ENCODE peak calls at places on chromosomes 4 and X, in six cellular contexts. C, P, J, Y, A and R are unnamed samples. For H3K4me1 and H3K9me3, the result is how much of the 10 kb centered on the place peaks cover.

GRCh38 chrX:39969099-39969825 is 128.5 kb downstream of the BCOR start:
- DNase-seq in A (no peak), Y (no peak), C (no peak), P (no peak), J (no peak), R (no peak)

GRCh38 chrX:51461053-51462050 is 35.0 kb downstream of the NUDT11 start:
- DNase-seq in A (peak), P (peak), Y (no peak), J (no peak), C (no peak), R (no peak)

GRCh38 chr4:81455895-81456294 is 15.8 kb downstream of the RASGEF1B start:
- DNase-seq in A (no peak), P (no peak), J (no peak), C (no peak), Y (no peak), R (no peak)

GRCh38 chr4:173270312-173271027 is 63.7 kb downstream of the HMGB2 start:
- DNase-seq in P (no peak), J (no peak), A (no peak), Y (no peak), C (no peak), R (no peak)

GRCh38 chrX:73561791-73562190 is 1.2 kb upstream of the CHIC1 start:
- DNase-seq in C (no peak), J (no peak), Y (no peak), P (no peak), A (no peak), R (no peak)

GRCh38 chrX:39813631-39814246 is 284.0 kb downstream of the BCOR start:
- DNase-seq in P (no peak), Y (peak), C (peak), A (no peak), J (peak), R (peak)

GRCh38 chr4:113411496-113411938 is 350.0 kb downstream of the CAMK2D start:
- DNase-seq in C (no peak), Y (no peak), P (no peak), A (no peak), J (peak), R (no peak)

GRCh38 chr4:126405369-126405982 is 1090.7 kb downstream of the FAT4 start:
- DNase-seq in J (no peak), A (no peak), P (no peak), C (no peak), Y (no peak), R (no peak)

GRCh38 chrX:25337841-25338240 is 322.1 kb upstream of the ARX start:
- DNase-seq in C (no peak), P (no peak), A (no peak), J (no peak), Y (no peak), R (no peak)

GRCh38 chrX:7372843-7373525 is 225.0 kb upstream of the PUDP start:
- DNase-seq in Y (no peak), J (no peak), C (no peak), P (no peak), A (no peak), R (no peak)

GRCh38 chr4:16037901-16038300 is 45.9 kb downstream of the PROM1 start:
- DNase-seq in J (no peak), P (no peak), Y (no peak), C (no peak), A (no peak), R (no peak)

GRCh38 chr4:161936625-161937133 is 227.1 kb downstream of the FSTL5 start:
- DNase-seq in J (no peak), Y (no peak), C (no peak), A (no peak), P (peak), R (no peak)

GRCh38 chrX:31337332-31337731 is 265.5 kb upstream of the FTHL17 start:
- DNase-seq in J (no peak), P (no peak), A (no peak), C (no peak), Y (no peak), R (no peak)

GRCh38 chrX:70043685-70044084 is 6.1 kb downstream of the AWAT2 start:
- DNase-seq in P (no peak), A (no peak), Y (no peak), C (no peak), J (no peak), R (peak)

GRCh38 chr4:112085156-112086035 is 59.9 kb upstream of the FAM241A start:
- DNase-seq in C (no peak), P (no peak), Y (no peak), A (no peak), J (no peak), R (no peak)

GRCh38 chr4:112086036-112086434 is 59.2 kb upstream of the FAM241A start:
- DNase-seq in C (no peak), J (no peak), P (no peak), A (no peak), Y (no peak), R (no peak)

GRCh38 chr4:112083587-112084347 is 61.5 kb upstream of the FAM241A start:
- DNase-seq in J (no peak), A (no peak), C (no peak), Y (no peak), P (no peak), R (no peak)

GRCh38 chr4:112077743-112078142 is 67.5 kb upstream of the FAM241A start:
- DNase-seq in Y (no peak), A (no peak), J (no peak), C (no peak), P (no peak), R (no peak)

GRCh38 chr4:112082954-112083586 is 62.2 kb upstream of the FAM241A start:
- DNase-seq in C (no peak), Y (no peak), P (peak), A (no peak), J (no peak), R (no peak)
- TF ChIP-seq POLR2AphosphoS5 in C (no peak), Y (no peak), P (peak), A (no peak), J (no peak), R (no peak)

GRCh38 chr4:89586864-89587263 is 250.1 kb downstream of the SNCA start:
- DNase-seq in J (no peak), C (no peak), Y (no peak), P (peak), A (no peak), R (no peak)
- H3K4me1 ChIP-seq in J (under half), C (under half), Y (under half), P (under half), A (under half), R (under half)

GRCh38 chr4:110628321-110629213 is 5.7 kb upstream of the PITX2 start:
- DNase-seq in Y (no peak), J (no peak), P (no peak), A (no peak), C (no peak), R (no peak)
- H3K9me3 ChIP-seq in Y (under half), J (under half), P (under half), A (under half), C (under half), R (under half)

GRCh38 chr4:48668254-48669017 is 111.6 kb downstream of the FRYL start:
- DNase-seq in A (no peak), J (no peak), C (no peak), Y (no peak), P (no peak), R (no peak)

GRCh38 chr4:48665555-48666186 is 114.4 kb downstream of the FRYL start:
- DNase-seq in C (no peak), A (no peak), P (peak), Y (no peak), J (no peak), R (no peak)

GRCh38 chr4:48669086-48669485 is 111.0 kb downstream of the FRYL start:
- DNase-seq in A (no peak), P (no peak), C (no peak), J (no peak), Y (no peak), R (no peak)

GRCh38 chr4:48664938-48665337 is 115.1 kb downstream of the FRYL start:
- DNase-seq in J (no peak), C (no peak), Y (no peak), P (no peak), A (no peak), R (no peak)

DNA sequence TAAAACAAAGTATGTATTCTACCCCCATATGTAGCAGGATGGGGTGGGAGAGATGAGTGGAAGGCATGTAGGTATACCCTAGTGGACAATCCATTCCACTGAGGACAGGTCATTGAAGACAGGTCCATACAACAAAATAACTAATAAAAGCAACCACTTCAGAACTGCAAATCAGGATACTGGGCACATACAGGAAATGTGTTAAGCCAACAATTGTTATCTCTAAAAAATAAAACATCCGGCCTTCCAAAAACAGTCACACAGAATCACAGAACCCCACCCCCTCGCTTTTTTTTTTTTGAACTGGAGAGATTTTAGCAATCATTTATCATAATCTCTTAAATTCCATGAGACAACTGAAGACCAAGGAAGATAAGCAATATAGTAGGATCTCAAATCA is 112.9 kb downstream of the FRYL start:
- DNase-seq in C (no peak), A (no peak), Y (no peak), J (no peak), P (no peak), R (no peak)
- TF ChIP-seq POLR2AphosphoS5 in C (no peak), A (no peak), Y (no peak), J (no peak), P (no peak), R (no peak)

GRCh38 chr4:53935780-53936179 is 128.6 kb downstream of the CHIC2 start:
- DNase-seq in A (no peak), J (no peak), C (no peak), P (no peak), Y (no peak), R (no peak)
- H3K4me1 ChIP-seq in A (under half), J (under half), C (under half), P (under half), Y (under half), R (under half)

GRCh38 chr4:29711226-29711625 is 1008.9 kb upstream of the PCDH7 start:
- DNase-seq in J (no peak), A (no peak), Y (no peak), C (no peak), P (no peak), R (no peak)
- H3K9me3 ChIP-seq in J (under half), A (under half), Y (under half), C (under half), P (under half), R (under half)